ENCODE peak calls at places on chromosomes 5 and 9, in seven cellular contexts. One of them, this sample, is unnamed.

GRCh38 chr9:33468215-33468730 is 5.5 kb downstream of the NOL6 start:
- DNase-seq in neuronal stem cell: no peak
- DNase-seq in mesenchymal stem cell: no peak
- DNase-seq in H9: no peak
- DNase-seq in IMR-90: no peak
- DNase-seq in H1: no peak
- DNase-seq in mesendoderm: no peak
- DNase-seq in this sample: no peak

GRCh38 chr5:68087866-68088265 is 127.7 kb upstream of the PIK3R1 start:
- DNase-seq in mesendoderm: no peak
- DNase-seq in mesenchymal stem cell: no peak
- DNase-seq in H1: no peak
- DNase-seq in neuronal stem cell: no peak
- DNase-seq in H9: no peak
- DNase-seq in IMR-90: no peak
- DNase-seq in this sample: no peak

GRCh38 chr5:145941096-145941676 is 4.8 kb downstream of the SH3RF2 start:
- DNase-seq in H1: no peak
- DNase-seq in mesendoderm: no peak
- DNase-seq in mesenchymal stem cell: no peak
- DNase-seq in neuronal stem cell: no peak
- DNase-seq in H9: no peak
- DNase-seq in IMR-90: peak
- DNase-seq in this sample: no peak

GRCh38 chr9:107597743-107598217 is 108.2 kb upstream of the KLF4 start:
- DNase-seq in mesenchymal stem cell: no peak
- DNase-seq in IMR-90: no peak
- DNase-seq in H9: peak
- DNase-seq in H1: no peak
- DNase-seq in neuronal stem cell: no peak
- DNase-seq in mesendoderm: peak
- DNase-seq in this sample: no peak

GRCh38 chr5:78718827-78719226 is 70.3 kb upstream of the LHFPL2 start:
- DNase-seq in IMR-90: no peak
- DNase-seq in H9: no peak
- DNase-seq in H1: no peak
- DNase-seq in neuronal stem cell: no peak
- DNase-seq in mesendoderm: no peak
- DNase-seq in mesenchymal stem cell: no peak
- DNase-seq in this sample: no peak

GRCh38 chr9:3401556-3401955 is 124.2 kb downstream of the RFX3 start:
- DNase-seq in mesenchymal stem cell: no peak
- DNase-seq in neuronal stem cell: peak
- DNase-seq in H1: no peak
- DNase-seq in H9: no peak
- DNase-seq in IMR-90: no peak
- DNase-seq in mesendoderm: no peak
- DNase-seq in this sample: no peak

GRCh38 chr5:132204330-132204729 is 23.3 kb downstream of the P4HA2 start:
- DNase-seq in H9: no peak
- DNase-seq in IMR-90: no peak
- DNase-seq in mesenchymal stem cell: no peak
- DNase-seq in H1: no peak
- DNase-seq in neuronal stem cell: no peak
- DNase-seq in mesendoderm: no peak
- DNase-seq in this sample: no peak

GRCh38 chr9:127884427-127884911 is 7.0 kb upstream of the AK1 start:
- DNase-seq in H1: no peak
- DNase-seq in mesendoderm: no peak
- DNase-seq in IMR-90: no peak
- DNase-seq in neuronal stem cell: no peak
- DNase-seq in mesenchymal stem cell: no peak
- DNase-seq in H9: no peak
- DNase-seq in this sample: no peak

GRCh38 chr9:34032631-34033030 is 16.1 kb downstream of the UBAP2 start:
- DNase-seq in neuronal stem cell: no peak
- DNase-seq in IMR-90: no peak
- DNase-seq in mesendoderm: no peak
- DNase-seq in H9: no peak
- DNase-seq in H1: no peak
- DNase-seq in mesenchymal stem cell: no peak
- DNase-seq in this sample: no peak

GRCh38 chr9:131473198-131473885 is 29.4 kb upstream of the POMT1 start:
- DNase-seq in H1: no peak
- DNase-seq in IMR-90: no peak
- DNase-seq in mesenchymal stem cell: no peak
- DNase-seq in mesendoderm: no peak
- DNase-seq in H9: no peak
- DNase-seq in neuronal stem cell: no peak
- DNase-seq in this sample: no peak

GRCh38 chr5:51651476-51651875 is 268.2 kb downstream of the ISL1 start:
- DNase-seq in H9: no peak
- DNase-seq in neuronal stem cell: no peak
- DNase-seq in IMR-90: no peak
- DNase-seq in H1: no peak
- DNase-seq in mesenchymal stem cell: peak
- DNase-seq in mesendoderm: no peak
- DNase-seq in this sample: no peak

GRCh38 chr5:150541895-150542294 is 34.0 kb downstream of the NDST1 start:
- DNase-seq in H1: no peak
- DNase-seq in IMR-90: no peak
- DNase-seq in neuronal stem cell: no peak
- DNase-seq in H9: no peak
- DNase-seq in mesenchymal stem cell: peak
- DNase-seq in mesendoderm: no peak
- DNase-seq in this sample: no peak

GRCh38 chr5:10111575-10111974 is 138.1 kb downstream of the ATPSCKMT start:
- DNase-seq in IMR-90: peak
- DNase-seq in H9: peak
- DNase-seq in H1: no peak
- DNase-seq in mesendoderm: peak
- DNase-seq in neuronal stem cell: peak
- DNase-seq in mesenchymal stem cell: peak
- DNase-seq in this sample: peak

GRCh38 chr9:133476531-133476930 is 2.4 kb downstream of the SLC2A6 start:
- DNase-seq in H9: no peak
- DNase-seq in H1: no peak
- DNase-seq in mesenchymal stem cell: peak
- DNase-seq in neuronal stem cell: no peak
- DNase-seq in IMR-90: peak
- DNase-seq in mesendoderm: no peak
- DNase-seq in this sample: peak

GRCh38 chr5:8958602-8959001 is 587.3 kb downstream of the SEMA5A start:
- DNase-seq in H1: no peak
- DNase-seq in H9: no peak
- DNase-seq in neuronal stem cell: no peak
- DNase-seq in mesenchymal stem cell: no peak
- DNase-seq in mesendoderm: no peak
- DNase-seq in IMR-90: peak
- DNase-seq in this sample: no peak

GRCh38 chr9:136939996-136940525 is 4.5 kb downstream of the FBXW5 start:
- DNase-seq in neuronal stem cell: no peak
- DNase-seq in mesendoderm: no peak
- DNase-seq in IMR-90: no peak
- DNase-seq in H1: no peak
- DNase-seq in mesenchymal stem cell: no peak
- DNase-seq in H9: no peak
- DNase-seq in this sample: no peak

GRCh38 chr9:19498015-19498414 is 89.2 kb downstream of the ACER2 start:
- DNase-seq in H1: no peak
- DNase-seq in mesenchymal stem cell: peak
- DNase-seq in neuronal stem cell: no peak
- DNase-seq in H9: no peak
- DNase-seq in IMR-90: peak
- DNase-seq in mesendoderm: no peak
- DNase-seq in this sample: no peak

GRCh38 chr5:40599676-40600075 is 80.0 kb upstream of the PTGER4 start:
- DNase-seq in mesenchymal stem cell: no peak
- DNase-seq in neuronal stem cell: no peak
- DNase-seq in H1: no peak
- DNase-seq in IMR-90: no peak
- DNase-seq in H9: no peak
- DNase-seq in mesendoderm: peak
- DNase-seq in this sample: peak

GRCh38 chr5:16899171-16899570 is 36.9 kb downstream of the MYO10 start:
- DNase-seq in IMR-90: no peak
- DNase-seq in mesendoderm: no peak
- DNase-seq in mesenchymal stem cell: no peak
- DNase-seq in H9: no peak
- DNase-seq in neuronal stem cell: no peak
- DNase-seq in H1: no peak
- DNase-seq in this sample: peak

GRCh38 chr9:124511891-124512805 is 4.9 kb upstream of the NR5A1 start:
- DNase-seq in mesendoderm: no peak
- DNase-seq in mesenchymal stem cell: no peak
- DNase-seq in H9: peak
- DNase-seq in H1: no peak
- DNase-seq in IMR-90: no peak
- DNase-seq in neuronal stem cell: no peak
- DNase-seq in this sample: no peak

GRCh38 chr5:31470608-31471007 is 61.3 kb downstream of the DROSHA start:
- DNase-seq in H1: no peak
- DNase-seq in mesenchymal stem cell: no peak
- DNase-seq in H9: no peak
- DNase-seq in mesendoderm: no peak
- DNase-seq in IMR-90: peak
- DNase-seq in neuronal stem cell: no peak
- DNase-seq in this sample: no peak

GRCh38 chr5:103111458-103111857 is 8.5 kb downstream of the GIN1 start:
- DNase-seq in neuronal stem cell: no peak
- DNase-seq in H9: no peak
- DNase-seq in mesenchymal stem cell: no peak
- DNase-seq in H1: no peak
- DNase-seq in IMR-90: no peak
- DNase-seq in mesendoderm: no peak
- DNase-seq in this sample: no peak

GRCh38 chr5:93078082-93079038 is 502.7 kb downstream of the NR2F1-AS1 start:
- DNase-seq in H1: no peak
- DNase-seq in neuronal stem cell: no peak
- DNase-seq in mesenchymal stem cell: peak
- DNase-seq in IMR-90: peak
- DNase-seq in H9: no peak
- DNase-seq in mesendoderm: peak
- DNase-seq in this sample: peak

GRCh38 chr5:103808464-103809106 is 246.0 kb upstream of the NUDT12 start:
- DNase-seq in mesendoderm: peak
- DNase-seq in H1: peak
- DNase-seq in H9: peak
- DNase-seq in mesenchymal stem cell: peak
- DNase-seq in neuronal stem cell: peak
- DNase-seq in IMR-90: peak
- DNase-seq in this sample: peak

GRCh38 chr9:137466041-137466799 is 7.1 kb upstream of the NSMF start:
- DNase-seq in neuronal stem cell: no peak
- DNase-seq in H9: no peak
- DNase-seq in IMR-90: no peak
- DNase-seq in H1: no peak
- DNase-seq in mesenchymal stem cell: no peak
- DNase-seq in mesendoderm: no peak
- DNase-seq in this sample: no peak

DNA sequence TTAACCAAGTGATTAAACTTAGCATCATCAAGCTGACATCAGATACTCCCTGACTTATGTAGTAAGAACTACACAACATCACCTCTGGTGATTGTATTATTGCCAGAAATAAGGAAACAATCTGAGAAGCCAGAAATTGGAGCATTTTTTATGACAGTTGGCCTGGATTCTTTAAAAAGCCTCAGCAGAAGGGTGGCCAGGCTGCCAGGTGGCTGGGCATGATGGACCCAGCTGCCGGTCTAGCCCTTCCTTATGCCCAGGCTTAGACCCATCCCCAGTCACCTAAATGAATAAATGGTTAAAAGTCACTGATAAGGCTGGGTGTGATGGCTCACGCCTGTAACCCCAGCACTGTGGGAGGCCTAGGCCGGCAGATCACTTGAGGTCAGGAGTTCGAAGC is 12.8 kb downstream of the OR1K1 start:
- DNase-seq in mesenchymal stem cell: no peak
- DNase-seq in H1: no peak
- DNase-seq in IMR-90: no peak
- DNase-seq in mesendoderm: no peak
- DNase-seq in H9: no peak
- DNase-seq in neuronal stem cell: no peak
- DNase-seq in this sample: no peak
- H3K18ac ChIP-seq in mesenchymal stem cell: no peak
- H3K18ac ChIP-seq in H1: no peak
- H3K18ac ChIP-seq in IMR-90: no peak
- H3K18ac ChIP-seq in mesendoderm: no peak
- H3K18ac ChIP-seq in H9: no peak
- H3K18ac ChIP-seq in neuronal stem cell: no peak
- H3K18ac ChIP-seq in this sample: no peak

GRCh38 chr5:58714046-58714445 is 131.2 kb downstream of the RAB3C start:
- DNase-seq in mesendoderm: no peak
- DNase-seq in mesenchymal stem cell: no peak
- DNase-seq in H9: no peak
- DNase-seq in H1: no peak
- DNase-seq in neuronal stem cell: no peak
- DNase-seq in IMR-90: no peak
- DNase-seq in this sample: no peak
- H3K18ac ChIP-seq in mesendoderm: no peak
- H3K18ac ChIP-seq in mesenchymal stem cell: no peak
- H3K18ac ChIP-seq in H9: no peak
- H3K18ac ChIP-seq in H1: no peak
- H3K18ac ChIP-seq in neuronal stem cell: no peak
- H3K18ac ChIP-seq in IMR-90: no peak
- H3K18ac ChIP-seq in this sample: no peak

GRCh38 chr5:87765009-87765408 is 352.3 kb upstream of the CCNH start:
- DNase-seq in H9: peak
- DNase-seq in IMR-90: no peak
- DNase-seq in mesenchymal stem cell: no peak
- DNase-seq in neuronal stem cell: no peak
- DNase-seq in H1: no peak
- DNase-seq in mesendoderm: peak
- DNase-seq in this sample: no peak

GRCh38 chr5:87756951-87757350 is 344.2 kb upstream of the CCNH start:
- DNase-seq in H1: no peak
- DNase-seq in H9: no peak
- DNase-seq in mesendoderm: no peak
- DNase-seq in mesenchymal stem cell: no peak
- DNase-seq in neuronal stem cell: no peak
- DNase-seq in IMR-90: no peak
- DNase-seq in this sample: no peak

GRCh38 chr5:87762631-87763030 is 349.9 kb upstream of the CCNH start:
- DNase-seq in neuronal stem cell: no peak
- DNase-seq in H9: no peak
- DNase-seq in IMR-90: no peak
- DNase-seq in H1: no peak
- DNase-seq in mesendoderm: no peak
- DNase-seq in mesenchymal stem cell: no peak
- DNase-seq in this sample: no peak
- H3K18ac ChIP-seq in neuronal stem cell: no peak
- H3K18ac ChIP-seq in H9: no peak
- H3K18ac ChIP-seq in IMR-90: no peak
- H3K18ac ChIP-seq in H1: no peak
- H3K18ac ChIP-seq in mesendoderm: no peak
- H3K18ac ChIP-seq in mesenchymal stem cell: no peak
- H3K18ac ChIP-seq in this sample: no peak

DNA sequence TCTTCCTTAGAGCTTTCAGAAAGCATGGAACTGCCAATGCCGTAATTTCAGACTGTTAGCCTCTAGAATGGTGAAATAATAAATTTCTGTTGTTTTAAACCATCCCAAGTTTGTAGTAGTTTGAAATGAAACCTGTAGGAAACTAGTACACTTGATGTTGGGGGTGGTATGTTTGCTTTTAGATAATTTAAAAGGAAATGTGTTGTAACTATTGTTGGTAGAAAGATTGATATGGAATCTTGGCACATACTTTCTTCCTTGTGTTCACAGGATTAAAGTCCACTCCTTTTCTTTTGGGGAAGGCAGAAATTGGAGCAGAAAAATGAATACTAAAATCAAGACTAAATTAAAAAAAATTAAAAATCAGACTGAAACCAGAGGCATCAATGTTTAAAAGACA is 66.0 kb upstream of the ARRDC3 start:
- DNase-seq in mesendoderm: no peak
- DNase-seq in neuronal stem cell: no peak
- DNase-seq in H9: no peak
- DNase-seq in IMR-90: no peak
- DNase-seq in H1: no peak
- DNase-seq in mesenchymal stem cell: no peak
- DNase-seq in this sample: no peak
- H3K18ac ChIP-seq in mesendoderm: no peak
- H3K18ac ChIP-seq in neuronal stem cell: no peak
- H3K18ac ChIP-seq in H9: no peak
- H3K18ac ChIP-seq in IMR-90: no peak
- H3K18ac ChIP-seq in H1: no peak
- H3K18ac ChIP-seq in mesenchymal stem cell: no peak
- H3K18ac ChIP-seq in this sample: no peak

This sample was measured in trophoblast cell.